ENCODE peak calls at places on chromosomes 16 and 17, in five cellular contexts. H is PC-9, A is SK-N-SH, G is PC-3, K is GM23338. M is an unnamed sample.

GRCh38 chr16:667780-668518 is at the start of gene RHOT2:
- DNase-seq in K (peak; percentile 97), A (peak; percentile 96), H (peak; percentile 77), G (peak; percentile 86), M (peak; percentile 98)

GRCh38 chr16:28842696-28843095 is 3.5 kb downstream of the TUFM start:
- DNase-seq in A (no peak), K (no peak), G (no peak), H (peak; percentile 28), M (no peak)

GRCh38 chr17:63916566-63917185 is 2.0 kb downstream of the GH1 start:
- DNase-seq in K (no peak), H (no peak), G (no peak), A (no peak), M (no peak)

GRCh38 chr17:39804839-39805238 is 59.3 kb downstream of the IKZF3 start:
- DNase-seq in H (no peak), K (no peak), G (no peak), A (no peak), M (no peak)

GRCh38 chr16:64089697-64090096 is 1032.2 kb downstream of the CDH11 start:
- DNase-seq in K (peak; percentile 81), A (peak; percentile 13), G (peak; percentile 53), H (no peak), M (peak; percentile 66)

GRCh38 chr17:17403899-17404576 is 72.8 kb upstream of the MED9 start:
- DNase-seq in G (no peak), H (no peak), K (no peak), A (peak; percentile 79), M (no peak)

GRCh38 chr16:9098377-9099090 is 7.1 kb downstream of the HAPSTR1 start:
- DNase-seq in G (no peak), H (no peak), A (no peak), K (no peak), M (no peak)

GRCh38 chr17:1491406-1492248 is 859 bp downstream of the MYO1C start:
- DNase-seq in H (no peak), G (peak; percentile 52), K (peak; percentile 44), A (peak; percentile 96), M (peak; percentile 77)

GRCh38 chr17:39339272-39339671 is 62.2 kb downstream of the FBXL20 start:
- DNase-seq in A (no peak), G (no peak), H (no peak), K (no peak), M (no peak)

GRCh38 chr16:66872524-66872923 is 7.8 kb upstream of the PDP2 start:
- DNase-seq in A (no peak), G (no peak), H (no peak), K (no peak), M (no peak)

GRCh38 chr17:81842725-81843504 is 8.1 kb upstream of the PPP1R27 start:
- DNase-seq in A (no peak), G (peak; percentile 23), K (no peak), H (no peak), M (no peak)

GRCh38 chr17:81843713-81844326 is 9.0 kb upstream of the PPP1R27 start:
- DNase-seq in A (no peak), G (no peak), K (no peak), H (no peak), M (no peak)

GRCh38 chr17:81845361-81845760 is 10.5 kb upstream of the PPP1R27 start:
- DNase-seq in H (no peak), K (no peak), A (no peak), G (no peak), M (no peak)

GRCh38 chr17:81844887-81845286 is 10.0 kb upstream of the PPP1R27 start:
- DNase-seq in G (no peak), K (no peak), H (no peak), A (no peak), M (no peak)

DNA sequence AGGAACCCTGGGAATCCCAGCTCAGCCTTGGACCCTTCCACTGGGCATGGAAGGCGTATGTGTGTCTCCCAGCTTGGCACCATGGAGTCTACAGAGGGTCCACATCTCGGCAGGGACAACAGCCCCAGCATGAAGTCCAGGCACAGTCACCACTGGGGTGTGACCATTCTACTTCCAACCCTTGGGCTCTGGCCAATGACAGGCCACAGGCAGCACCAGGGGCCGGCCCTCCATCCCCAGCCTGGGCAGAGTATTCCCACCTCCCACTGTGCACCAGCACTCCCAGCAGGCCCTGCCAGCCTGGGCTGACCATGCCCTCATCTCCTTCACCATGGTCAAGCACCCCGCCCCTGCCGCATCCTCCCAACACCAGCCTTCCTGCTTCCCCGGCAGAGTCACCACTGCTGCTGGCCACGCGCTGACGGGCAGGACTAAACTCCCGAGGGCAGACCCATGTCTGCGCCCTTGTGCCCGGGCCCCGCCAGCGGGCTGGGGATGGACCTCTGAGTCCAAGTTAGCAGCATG is 9.5 kb upstream of the PPP1R27 start:
- DNase-seq in G (no peak), A (no peak), H (no peak), K (no peak), M (no peak)
- H3F3A ChIP-seq in G (no peaks in the 10 kb centered on the region), A (peaks cover 43% of the 10 kb centered on the region), H (peaks cover 3% of the 10 kb centered on the region), K (peaks cover 8% of the 10 kb centered on the region), M (peaks cover 5% of the 10 kb centered on the region)

DNA sequence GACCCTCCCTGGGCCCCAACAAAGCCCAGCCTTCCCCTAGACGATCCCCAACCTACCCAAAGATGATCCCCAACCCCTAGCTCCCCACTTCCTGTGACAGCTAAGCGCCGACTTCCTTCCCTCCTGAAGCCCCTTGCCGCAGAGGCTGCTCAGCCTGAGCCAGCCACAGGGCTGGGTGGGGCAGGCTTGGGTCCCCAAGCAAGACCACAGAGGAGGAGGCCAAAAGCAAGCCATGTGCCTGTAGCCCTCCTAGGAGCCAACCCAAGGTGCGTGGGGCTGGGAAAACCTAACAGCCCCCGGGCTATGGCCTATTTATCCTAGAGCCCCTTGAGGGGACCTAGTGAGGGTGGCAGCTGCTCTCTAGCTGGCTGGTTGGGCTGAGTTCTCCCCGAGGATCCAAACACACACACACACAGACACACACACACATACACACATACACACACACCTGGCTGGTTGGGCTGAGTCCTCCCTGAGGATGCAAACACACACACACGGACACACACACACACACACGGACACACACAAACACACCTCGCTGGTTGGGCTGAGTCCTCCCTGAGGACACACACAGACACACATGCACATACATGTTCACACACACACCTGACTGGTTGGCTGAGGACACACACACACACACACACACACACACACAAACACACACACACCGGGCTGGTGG is 4.8 kb downstream of the ARRB2 start:
- DNase-seq in H (no peak), G (no peak), A (no peak), K (no peak), M (no peak)
- H3K27ac ChIP-seq in H (no peak overlapping the region), G (no peak overlapping the region), A (no peak overlapping the region), K (no peak overlapping the region), M (no peak overlapping the region)

GRCh38 chr17:72359811-72360210 is 239.0 kb downstream of the SOX9 start:
- DNase-seq in H (no peak), A (no peak), G (peak; percentile 25), K (no peak), M (no peak)

GRCh38 chr17:72361892-72362291 is 241.1 kb downstream of the SOX9 start:
- DNase-seq in H (no peak), K (no peak), A (no peak), G (peak; percentile 74), M (no peak)

GRCh38 chr17:72359274-72359673 is 238.5 kb downstream of the SOX9 start:
- DNase-seq in K (no peak), A (no peak), G (peak; percentile 47), H (peak; percentile 43), M (no peak)

GRCh38 chr17:72358465-72358864 is 237.6 kb downstream of the SOX9 start:
- DNase-seq in A (no peak), H (peak; percentile 93), G (peak; percentile 96), K (no peak), M (no peak)

GRCh38 chr17:72360386-72360940 is 239.6 kb downstream of the SOX9 start:
- DNase-seq in K (no peak), A (no peak), G (no peak), H (no peak), M (no peak)
- H3K4me2 ChIP-seq in K (no peak overlapping the region), A (no peak overlapping the region), G (no peak overlapping the region), H (no peak overlapping the region), M (no peak overlapping the region)

GRCh38 chr16:11721781-11722467 is 20.7 kb downstream of the TXNDC11 start:
- DNase-seq in H (no peak), G (no peak), K (no peak), A (no peak), M (no peak)
- H3F3A ChIP-seq in H (no peaks in the 10 kb centered on the region), G (no peaks in the 10 kb centered on the region), K (no peaks in the 10 kb centered on the region), A (no peaks in the 10 kb centered on the region), M (peaks cover 2% of the 10 kb centered on the region)

GRCh38 chr17:35352284-35352683 is 21.1 kb downstream of the SLFN11 start:
- DNase-seq in H (no peak), A (no peak), G (no peak), K (no peak), M (no peak)
- H3K27ac ChIP-seq in H (no peak overlapping the region), A (no peak overlapping the region), G (no peak overlapping the region), K (no peak overlapping the region), M (no peak overlapping the region)

GRCh38 chr16:85170066-85171003 is 58.1 kb upstream of the CIBAR2 start:
- DNase-seq in A (peak; percentile 67), K (no peak), G (no peak), H (no peak), M (peak; percentile 39)

GRCh38 chr16:85169333-85170065 is 57.2 kb upstream of the CIBAR2 start:
- DNase-seq in K (no peak), G (no peak), A (peak; percentile 70), H (no peak), M (peak; percentile 71)

GRCh38 chr16:85172465-85173071 is 60.3 kb upstream of the CIBAR2 start:
- DNase-seq in A (peak; percentile 83), G (peak; percentile 69), H (peak; percentile 15), K (peak; percentile 78), M (peak; percentile 69)

GRCh38 chr16:85171809-85172464 is 59.7 kb upstream of the CIBAR2 start:
- DNase-seq in H (no peak), A (peak; percentile 64), K (no peak), G (peak; percentile 11), M (no peak)

DNA sequence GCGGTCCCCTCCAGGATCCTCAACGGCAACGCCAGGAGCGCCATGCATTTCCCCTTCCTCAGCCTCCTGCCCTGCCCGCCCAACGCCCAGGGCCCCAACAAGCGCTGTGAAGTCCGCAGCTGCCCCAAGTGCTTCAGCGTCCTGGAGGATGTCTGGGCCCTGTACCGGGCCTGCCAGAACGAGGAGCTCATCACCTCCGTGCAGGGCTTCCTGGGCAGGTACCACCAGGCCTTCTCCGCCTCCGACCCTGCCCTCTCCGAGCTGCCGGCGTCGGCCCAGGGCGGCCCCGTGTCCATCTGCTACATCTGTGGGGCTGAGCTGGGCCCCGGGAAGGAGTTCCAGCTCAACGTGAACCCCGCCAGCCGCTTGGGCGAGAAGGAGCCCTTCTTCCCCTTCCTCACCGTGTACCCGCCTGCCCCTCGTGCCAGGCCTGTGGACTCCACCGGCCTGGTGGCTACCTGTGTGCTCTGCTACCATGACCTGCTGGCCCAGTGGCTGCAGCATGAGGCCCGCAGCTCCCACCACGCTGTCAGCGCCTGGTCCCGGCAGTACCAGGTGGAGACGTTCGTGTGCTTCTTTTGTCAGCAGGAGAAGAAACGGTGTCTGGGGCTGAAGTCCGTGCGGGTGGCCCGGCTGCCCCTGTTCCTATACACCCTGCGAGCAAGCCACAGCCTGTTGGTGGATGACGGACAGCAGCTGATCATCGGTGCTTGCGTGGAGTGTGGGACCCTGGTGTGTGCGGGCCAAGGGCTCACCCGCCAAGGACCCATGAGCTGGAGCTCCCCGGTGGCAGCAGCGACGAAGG is 58.9 kb upstream of the CIBAR2 start:
- DNase-seq in H (no peak), A (no peak), G (no peak), K (no peak), M (no peak)
- H3K4me2 ChIP-seq in H (peak overlapping the region; percentile 70), A (peak overlapping the region; percentile 93), G (peak overlapping the region; percentile 89), K (peak overlapping the region; percentile 79), M (no peak overlapping the region)